ENCODE peak calls at places on chromosomes 11 and 22, in seven cellular contexts. M is H9, N is IMR-90, T is mesenchymal stem cell, I is neuronal stem cell, U is mesendoderm, V is H1. K is an unnamed sample.
A peak's percentile ranks its signal among the peaks of the same experiment; 100 is the strongest.

GRCh38 chr22:29944339-29944738 is 61.4 kb downstream of the MTMR3 start:
- DNase-seq in N (peak; percentile 4), I (no peak), T (no peak), M (no peak), V (no peak), U (peak; percentile 44), K (no peak)

GRCh38 chr11:63829823-63830489 is 9.0 kb upstream of the MARK2 start:
- DNase-seq in U (peak; percentile 78), T (peak; percentile 58), N (peak; percentile 44), V (peak; percentile 65), I (no peak), M (peak; percentile 69), K (no peak)

GRCh38 chr11:61754534-61755482 is 2.4 kb downstream of the MYRF start:
- DNase-seq in V (no peak), M (no peak), T (peak; percentile 82), N (peak; percentile 54), U (peak; percentile 88), I (no peak), K (no peak)

GRCh38 chr11:96168623-96169022 is 174.4 kb downstream of the MAML2 start:
- DNase-seq in V (no peak), N (peak; percentile 93), I (no peak), M (no peak), U (peak; percentile 29), T (peak; percentile 96), K (no peak)

GRCh38 chr11:8156877-8157276 is 11.9 kb downstream of the RIC3 start:
- DNase-seq in N (no peak), M (no peak), T (no peak), V (no peak), I (no peak), U (no peak), K (no peak)

GRCh38 chr22:49956418-49956770 is 4.2 kb upstream of the PIM3 start:
- DNase-seq in V (no peak), M (no peak), T (no peak), U (no peak), I (no peak), N (no peak), K (no peak)

GRCh38 chr11:120667281-120667680 is 155.7 kb downstream of the GRIK4 start:
- DNase-seq in N (no peak), I (no peak), U (no peak), V (no peak), M (no peak), T (no peak), K (no peak)

GRCh38 chr11:34850339-34850738 is 65.8 kb downstream of the APIP start:
- DNase-seq in M (no peak), U (no peak), I (no peak), N (no peak), T (peak; percentile 7), V (no peak), K (no peak)

GRCh38 chr22:38267086-38267485 is 5.7 kb downstream of the TMEM184B start:
- DNase-seq in M (peak; percentile 20), T (peak; percentile 68), V (no peak), N (peak; percentile 31), U (no peak), I (no peak), K (no peak)

GRCh38 chr22:29031236-29031982 is 30.2 kb downstream of the C22orf31 start:
- DNase-seq in M (peak; percentile 74), T (peak; percentile 100), I (peak; percentile 55), U (peak; percentile 99), V (peak; percentile 60), N (peak; percentile 98), K (peak; percentile 55)

GRCh38 chr11:62127426-62127825 is 3.6 kb downstream of the INCENP start:
- DNase-seq in I (no peak), U (no peak), V (no peak), N (no peak), M (no peak), T (no peak), K (no peak)

GRCh38 chr22:19152942-19153883 is 3.1 kb upstream of the GSC2 start:
- DNase-seq in N (no peak), T (no peak), V (no peak), U (no peak), M (no peak), I (no peak), K (no peak)

GRCh38 chr22:30979932-30980331 is 10.9 kb downstream of the TUG1 start:
- DNase-seq in V (no peak), T (no peak), I (no peak), U (peak; percentile 30), N (no peak), M (no peak), K (no peak)

GRCh38 chr11:59186130-59186594 is 14.2 kb downstream of the DTX4 start:
- DNase-seq in N (no peak), M (peak; percentile 68), T (no peak), V (peak; percentile 82), U (peak; percentile 73), I (no peak), K (peak; percentile 97)

GRCh38 chr11:43359432-43359818 is 705 bp downstream of the TTC17 start:
- DNase-seq in T (peak; percentile 57), N (peak; percentile 28), M (peak; percentile 43), I (peak; percentile 23), V (no peak), U (peak; percentile 61), K (peak; percentile 53)

GRCh38 chr22:25777870-25778269 is 35.9 kb downstream of the MYO18B start:
- DNase-seq in N (peak; percentile 45), I (no peak), V (no peak), M (no peak), U (no peak), T (peak; percentile 54), K (peak; percentile 73)

GRCh38 chr11:94027210-94027609 is 6.1 kb downstream of the HEPHL1 start:
- DNase-seq in U (no peak), V (no peak), N (no peak), T (no peak), I (no peak), M (no peak), K (no peak)

GRCh38 chr11:102171101-102171500 is 60.9 kb downstream of the YAP1 start:
- DNase-seq in T (peak; percentile 57), V (no peak), N (peak; percentile 85), U (no peak), I (no peak), M (no peak), K (peak; percentile 4)

DNA sequence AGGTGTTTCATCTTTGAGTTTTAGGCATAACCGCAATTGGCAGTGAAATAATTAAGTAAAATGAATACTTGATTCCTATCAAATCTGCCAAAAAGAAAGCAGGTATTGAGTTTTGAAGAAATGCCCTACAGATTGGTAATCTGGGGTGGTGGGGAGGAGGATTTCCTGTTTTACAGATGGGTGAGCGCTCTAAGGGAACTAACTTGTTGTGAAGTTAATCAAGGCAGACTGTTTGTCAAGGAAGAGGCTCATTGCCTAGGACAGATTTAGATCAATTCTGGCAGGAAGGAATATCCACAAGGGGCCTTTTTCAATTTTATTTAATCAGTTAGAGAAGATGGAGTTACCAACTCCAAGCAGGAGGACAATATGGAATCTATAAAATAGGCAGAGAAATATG is 271.5 kb upstream of the CCDC90B start:
- DNase-seq in M (no peak), T (no peak), N (no peak), U (no peak), I (no peak), V (no peak), K (no peak)
- H3K18ac ChIP-seq in M (no peak overlapping the region), T (no peak overlapping the region), N (no peak overlapping the region), U (no peak overlapping the region), I (no peak overlapping the region), V (no peak overlapping the region), K (no peak overlapping the region)

GRCh38 chr11:134116210-134116609 is 47.3 kb downstream of the JAM3 start:
- DNase-seq in U (no peak), I (no peak), V (no peak), T (no peak), M (no peak), N (no peak), K (no peak)

GRCh38 chr11:134119094-134119493 is 50.2 kb downstream of the JAM3 start:
- DNase-seq in U (no peak), T (peak; percentile 67), M (no peak), N (peak; percentile 86), I (no peak), V (no peak), K (no peak)

GRCh38 chr11:134118016-134118415 is 49.1 kb downstream of the JAM3 start:
- DNase-seq in N (no peak), M (no peak), V (no peak), U (no peak), I (no peak), T (no peak), K (no peak)

GRCh38 chr11:134120921-134121526 is 52.2 kb downstream of the JAM3 start:
- DNase-seq in V (no peak), N (peak; percentile 52), U (peak; percentile 46), T (peak; percentile 45), M (no peak), I (no peak), K (no peak)

DNA sequence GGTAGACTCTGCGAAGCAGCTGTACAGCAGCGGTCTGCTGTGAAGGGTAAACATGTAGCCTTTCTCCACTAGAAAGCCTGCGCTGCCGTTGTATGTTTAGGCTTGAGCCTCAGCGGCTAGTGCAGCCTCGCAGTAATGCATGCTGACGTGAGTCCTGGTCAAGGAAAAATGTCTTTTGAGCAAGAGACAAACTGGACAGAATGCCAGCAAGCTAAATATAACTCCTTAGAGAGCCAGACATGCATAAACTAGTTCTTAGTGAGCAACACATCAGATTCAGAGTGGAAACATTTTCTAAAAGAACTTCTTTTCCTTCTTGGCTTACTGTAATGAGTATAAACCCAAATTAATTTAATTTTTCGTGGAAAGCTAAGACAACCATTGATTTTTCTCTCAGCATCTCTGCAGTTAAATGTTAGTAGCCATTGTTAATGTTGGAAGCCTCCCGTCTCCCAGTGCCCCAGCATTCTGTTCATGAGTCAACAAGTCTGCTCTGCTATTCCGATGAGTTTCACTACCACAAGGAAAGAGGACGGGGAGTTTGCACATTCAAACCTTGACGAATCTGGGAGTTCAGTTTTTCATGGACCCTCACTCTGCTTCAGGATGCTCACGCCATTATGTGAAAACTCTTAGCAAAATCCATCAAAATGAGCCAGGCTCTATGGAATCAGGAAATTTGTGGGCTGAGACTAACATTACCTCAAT is 51.4 kb downstream of the JAM3 start:
- DNase-seq in I (no peak), N (peak; percentile 97), M (no peak), V (no peak), T (peak; percentile 97), U (no peak), K (peak; percentile 64)
- H4K8ac ChIP-seq in I (no peak overlapping the region), N (peak overlapping the region; percentile 79), M (no peak overlapping the region), V (no peak overlapping the region), T (peak overlapping the region; percentile 31), U (no peak overlapping the region), K (no peak overlapping the region)

GRCh38 chr11:1672613-1673400 is 24.2 kb upstream of the KRTAP5-6 start:
- DNase-seq in M (no peak), U (no peak), N (no peak), I (no peak), V (no peak), T (no peak), K (no peak)
- H3K4ac ChIP-seq in M (no peak overlapping the region), U (no peak overlapping the region), N (no peak overlapping the region), I (no peak overlapping the region), V (no peak overlapping the region), T (no peak overlapping the region), K (no peak overlapping the region)

DNA sequence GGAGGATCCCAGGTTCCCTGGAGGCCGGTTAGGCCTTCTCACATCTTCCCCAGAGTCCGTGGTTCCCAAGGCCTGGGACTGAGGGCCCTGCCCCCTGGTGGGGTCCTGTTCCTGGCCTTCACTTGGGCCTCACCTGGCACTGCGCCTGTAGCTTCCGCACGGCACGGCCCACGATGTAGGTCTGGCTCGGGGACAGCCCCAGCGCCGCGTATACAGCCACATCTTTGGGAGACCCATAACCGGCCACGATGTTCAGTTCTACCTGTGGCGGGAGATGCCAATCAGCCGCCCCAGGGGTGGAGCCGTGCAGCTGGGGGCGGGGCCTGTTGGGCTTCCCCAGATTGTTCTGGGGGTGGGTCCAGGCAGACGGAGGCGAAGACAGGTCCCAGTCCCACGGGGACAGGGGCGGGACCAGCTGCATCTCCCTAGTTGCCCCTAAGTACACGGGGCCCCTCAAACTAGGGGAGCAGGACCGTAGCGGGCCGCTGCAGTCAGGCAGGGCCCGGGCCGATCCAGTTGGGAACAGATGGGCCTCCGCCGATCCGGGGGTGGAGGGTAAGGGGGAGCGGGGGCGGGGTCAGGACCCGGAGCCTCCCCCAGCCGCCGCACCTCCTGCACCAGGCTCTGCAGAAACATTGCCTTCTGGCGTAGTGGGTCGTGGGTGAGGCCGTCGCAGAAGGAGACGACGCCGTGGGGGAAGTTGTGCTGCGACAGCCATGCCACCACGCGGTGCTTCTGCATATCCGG is 10.1 kb downstream of the AIP start:
- DNase-seq in I (no peak), T (no peak), U (no peak), N (no peak), M (peak; percentile 75), V (peak; percentile 77), K (peak; percentile 4)
- H3K18ac ChIP-seq in I (peak overlapping the region; percentile 28), T (no peak overlapping the region), U (no peak overlapping the region), N (no peak overlapping the region), M (no peak overlapping the region), V (no peak overlapping the region), K (no peak overlapping the region)

K was measured in trophoblast cell.